ENCODE peak calls at places on chromosome 3, in nine cellular contexts. N, B, Y, Z, W, U, A, Q and T are unnamed samples.

GRCh38 chr3:71104090-71104489 is 479.4 kb downstream of the FOXP1 start:
- DNase-seq in U (no peak), A (no peak), Z (no peak), B (no peak), N (no peak), W (no peak), Q (peak; percentile 58), Y (no peak), T (peak; percentile 38)

GRCh38 chr3:189950258-189950657 is 170.4 kb downstream of the P3H2 start:
- DNase-seq in U (no peak), W (no peak), Y (no peak), A (no peak), N (no peak), Q (no peak), B (no peak), Z (no peak), T (no peak)

GRCh38 chr3:142272200-142272891 is 47.0 kb upstream of the GK5 start:
- DNase-seq in N (no peak), W (no peak), Z (no peak), Q (no peak), U (no peak), B (no peak), Y (no peak), A (no peak), T (no peak)

GRCh38 chr3:77091809-77092208 is 51.9 kb downstream of the ROBO2 start:
- DNase-seq in W (no peak), N (no peak), Z (no peak), B (no peak), Y (no peak), U (no peak), Q (no peak), A (no peak), T (no peak)

GRCh38 chr3:95240395-95240794 is 1177.5 kb downstream of the NSUN3 start:
- DNase-seq in N (no peak), Q (no peak), Y (no peak), A (no peak), Z (no peak), W (no peak), B (no peak), U (no peak), T (no peak)

GRCh38 chr3:67559029-67559605 is 95.3 kb downstream of the SUCLG2 start:
- DNase-seq in Y (no peak), Q (no peak), U (no peak), W (no peak), N (no peak), B (no peak), Z (no peak), A (no peak), T (no peak)

GRCh38 chr3:186746008-186746407 is 28.8 kb downstream of the KNG1 start:
- DNase-seq in Z (peak; percentile 55), N (no peak), Y (peak; percentile 36), B (no peak), A (peak; percentile 20), U (no peak), Q (no peak), W (no peak), T (no peak)

GRCh38 chr3:146449584-146449983 is 19.8 kb downstream of the PLSCR2 start:
- DNase-seq in Q (no peak), Z (no peak), A (no peak), Y (no peak), B (no peak), U (no peak), N (no peak), W (no peak), T (no peak)

GRCh38 chr3:13064469-13064868 is 8.8 kb downstream of the IQSEC1 start:
- DNase-seq in A (no peak), U (no peak), Q (no peak), Y (no peak), Z (no peak), B (no peak), N (no peak), W (no peak), T (no peak)

GRCh38 chr3:46405301-46406079 is 1.4 kb downstream of the CCR5AS start:
- DNase-seq in N (no peak), B (no peak), Q (peak; percentile 66), U (peak; percentile 32), Y (no peak), W (peak; percentile 69), A (no peak), Z (no peak), T (no peak)

GRCh38 chr3:82294609-82295008 is 533.2 kb upstream of the GBE1 start:
- DNase-seq in N (no peak), B (no peak), A (no peak), Y (no peak), U (no peak), W (no peak), Q (no peak), Z (no peak), T (no peak)

GRCh38 chr3:179865876-179866505 is 170.7 kb downstream of the PEX5L start:
- DNase-seq in N (no peak), Y (no peak), B (no peak), U (no peak), A (no peak), Q (no peak), W (no peak), Z (no peak), T (no peak)

GRCh38 chr3:141386080-141386594 is 17.8 kb downstream of the ZBTB38 start:
- DNase-seq in Q (no peak), N (no peak), U (no peak), Y (no peak), B (no peak), W (no peak), A (no peak), Z (no peak), T (no peak)

GRCh38 chr3:14761121-14761672 is 57.6 kb upstream of the FGD5 start:
- DNase-seq in Y (no peak), Z (no peak), B (no peak), Q (no peak), U (no peak), A (no peak), N (no peak), W (no peak), T (peak; percentile 8)

GRCh38 chr3:152977356-152977755 is 142.4 kb downstream of the P2RY1 start:
- DNase-seq in W (no peak), A (no peak), Q (no peak), Y (no peak), Z (no peak), U (no peak), B (no peak), N (no peak), T (no peak)

GRCh38 chr3:46516521-46516920 is 18.7 kb downstream of the RTP3 start:
- DNase-seq in U (no peak), B (no peak), N (no peak), Z (no peak), Y (no peak), W (no peak), Q (no peak), A (no peak), T (no peak)

GRCh38 chr3:104133630-104134029 is 1233.1 kb upstream of the ALCAM start:
- DNase-seq in Y (no peak), U (no peak), A (no peak), B (no peak), N (no peak), W (no peak), Q (no peak), Z (no peak), T (no peak)

GRCh38 chr3:18740631-18741583 is 315.8 kb upstream of the SATB1 start:
- DNase-seq in A (no peak), U (no peak), Q (no peak), Y (no peak), B (no peak), N (no peak), W (no peak), Z (no peak), T (no peak)

GRCh38 chr3:39290255-39290654 is 10.4 kb upstream of the CX3CR1 start:
- DNase-seq in N (no peak), B (no peak), W (no peak), A (no peak), U (no peak), Q (no peak), Y (no peak), Z (no peak), T (no peak)

GRCh38 chr3:29083607-29084120 is 197.2 kb upstream of the RBMS3 start:
- DNase-seq in Z (no peak), B (no peak), U (no peak), Y (no peak), Q (no peak), A (no peak), N (no peak), W (no peak), T (no peak)

GRCh38 chr3:12914075-12914474 is 72.7 kb upstream of the RPL32 start:
- DNase-seq in A (no peak), Y (no peak), N (no peak), B (no peak), Z (no peak), W (no peak), Q (no peak), U (no peak), T (no peak)

GRCh38 chr3:109773006-109773405 is 435.7 kb upstream of the DPPA4 start:
- DNase-seq in Y (no peak), A (no peak), W (no peak), B (no peak), U (no peak), N (no peak), Q (no peak), Z (no peak), T (peak; percentile 9)

GRCh38 chr3:72957303-72957702 is 39.3 kb upstream of the PPP4R2 start:
- DNase-seq in Q (no peak), A (peak; percentile 31), Y (peak; percentile 41), U (no peak), Z (no peak), B (peak; percentile 42), W (no peak), N (no peak), T (no peak)

GRCh38 chr3:184679056-184679502 is 32.8 kb downstream of the MAGEF1 start:
- DNase-seq in B (no peak), Q (no peak), W (no peak), N (peak; percentile 30), A (peak; percentile 51), U (no peak), Y (peak; percentile 76), Z (no peak), T (no peak)

GRCh38 chr3:101635954-101636798 is 40.8 kb downstream of the ZBTB11 start:
- DNase-seq in Y (peak; percentile 63), Z (no peak), B (peak; percentile 1), N (peak; percentile 6), U (peak; percentile 40), W (peak; percentile 69), Q (peak; percentile 69), A (peak; percentile 49), T (peak; percentile 70)

GRCh38 chr3:108907194-108907593 is 46.5 kb downstream of the GUCA1C start:
- DNase-seq in A (no peak), Z (no peak), W (no peak), B (no peak), N (no peak), Q (no peak), U (no peak), Y (no peak), T (no peak)

GRCh38 chr3:111910806-111911205 is 51.7 kb downstream of the PHLDB2 start:
- DNase-seq in A (no peak), U (no peak), N (no peak), B (no peak), Z (peak; percentile 56), W (no peak), Q (no peak), Y (no peak), T (no peak)

GRCh38 chr3:42588625-42589024 is 2.0 kb upstream of the SS18L2 start:
- DNase-seq in B (no peak), W (no peak), Z (no peak), N (no peak), A (no peak), U (no peak), Q (no peak), Y (no peak), T (no peak)

GRCh38 chr3:184372911-184373310 is 5.1 kb downstream of the THPO start:
- DNase-seq in A (no peak), Z (no peak), Y (no peak), U (no peak), Q (no peak), W (no peak), N (no peak), B (no peak), T (no peak)

GRCh38 chr3:31213869-31214486 is 318.7 kb upstream of the STT3B start:
- DNase-seq in A (no peak), W (no peak), N (no peak), Q (peak; percentile 22), Z (no peak), Y (no peak), B (no peak), U (no peak), T (no peak)

GRCh38 chr3:128152419-128153155 is 694 bp upstream of the EEFSEC start:
- DNase-seq in Y (no peak), Q (peak; percentile 68), A (no peak), W (no peak), B (no peak), N (peak; percentile 69), U (peak; percentile 43), Z (no peak), T (no peak)